ENCODE peak calls at places on chromosomes 1 and 21, in five cellular contexts. L is dorsolateral prefrontal cortex, I is SK-N-SH, H is RWPE1, O is keratinocyte. Q is an unnamed sample.

GRCh38 chr1:101344745-101345144 is 107.9 kb downstream of the S1PR1 start:
- DNase-seq in H (no peak), O (no peak), I (no peak), L (no peak), Q (no peak)

GRCh38 chr1:208025036-208025435 is 114.1 kb upstream of the CD34 start:
- DNase-seq in H (no peak), I (no peak), O (no peak), L (no peak), Q (no peak)

GRCh38 chr1:224542783-224543440 is 73.2 kb upstream of the CNIH3 start:
- DNase-seq in O (peak; percentile 93), L (no peak), H (peak; percentile 88), I (no peak), Q (no peak)

GRCh38 chr1:23807453-23807852 is 6.9 kb upstream of the GALE start:
- DNase-seq in L (no peak), H (no peak), I (no peak), O (no peak), Q (no peak)

GRCh38 chr1:23083714-23084480 is 64.6 kb downstream of the KDM1A start:
- DNase-seq in I (no peak), O (no peak), L (no peak), H (no peak), Q (no peak)

GRCh38 chr1:208031932-208032320 is 121.0 kb upstream of the CD34 start:
- DNase-seq in H (no peak), O (no peak), I (no peak), L (no peak), Q (no peak)

GRCh38 chr1:10299174-10299573 is 88.8 kb downstream of the KIF1B start:
- DNase-seq in O (no peak), I (no peak), H (no peak), L (no peak), Q (no peak)

GRCh38 chr1:226884116-226884515 is 13.7 kb downstream of the PSEN2 start:
- DNase-seq in O (no peak), L (no peak), I (no peak), H (no peak), Q (no peak)

GRCh38 chr1:171139890-171140289 is 45.2 kb upstream of the FMO2 start:
- DNase-seq in I (no peak), O (no peak), L (no peak), H (no peak), Q (no peak)

GRCh38 chr1:35448344-35448801 is 108.8 kb downstream of the KIAA0319L start:
- DNase-seq in H (peak; percentile 86), O (peak; percentile 36), L (no peak), I (no peak), Q (no peak)

GRCh38 chr1:168736450-168736980 is 7.5 kb upstream of the DPT start:
- DNase-seq in H (no peak), O (no peak), I (no peak), L (no peak), Q (no peak)

GRCh38 chr1:168735987-168736386 is 7.0 kb upstream of the DPT start:
- DNase-seq in H (no peak), O (no peak), I (no peak), L (no peak), Q (no peak)

GRCh38 chr1:168733241-168733640 is 4.2 kb upstream of the DPT start:
- DNase-seq in O (no peak), L (no peak), I (no peak), H (no peak), Q (no peak)

GRCh38 chr1:168734271-168734670 is 5.3 kb upstream of the DPT start:
- DNase-seq in I (no peak), H (no peak), O (no peak), L (no peak), Q (no peak)

DNA sequence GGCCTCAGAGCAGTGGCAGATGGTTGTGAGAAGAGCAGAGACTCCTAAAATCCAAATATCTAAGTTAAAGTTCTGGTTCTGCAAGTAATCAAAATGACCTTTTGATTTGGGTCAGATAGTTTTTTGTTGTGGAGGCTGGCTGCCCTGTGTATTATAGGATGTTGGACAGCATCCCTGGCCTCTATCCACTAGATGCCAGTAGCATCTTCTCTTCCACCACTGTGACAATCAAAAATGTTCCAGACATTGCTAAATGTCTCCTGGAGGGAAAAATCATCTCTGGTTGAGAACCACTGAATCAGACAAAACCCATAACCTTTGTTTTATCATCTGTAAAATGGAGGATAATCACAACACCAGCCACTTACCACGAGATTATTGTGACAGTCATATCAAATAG is 5.9 kb upstream of the DPT start:
- DNase-seq in I (no peak), H (no peak), L (no peak), O (no peak), Q (no peak)
- TF ChIP-seq CTCF in I (peak; percentile 26), H (no peak), L (no peak), O (no peak), Q (no peak)

GRCh38 chr1:183957216-183957830 is 80.2 kb downstream of the COLGALT2 start:
- DNase-seq in L (no peak), O (no peak), H (no peak), I (no peak), Q (no peak)

GRCh38 chr1:183954496-183954895 is 83.0 kb downstream of the COLGALT2 start:
- DNase-seq in H (no peak), I (no peak), L (no peak), O (peak; percentile 46), Q (no peak)

GRCh38 chr1:183958958-183959357 is 78.6 kb downstream of the COLGALT2 start:
- DNase-seq in H (no peak), O (no peak), I (no peak), L (no peak), Q (no peak)

GRCh38 chr1:183953031-183953430 is 84.5 kb downstream of the COLGALT2 start:
- DNase-seq in I (no peak), O (no peak), L (no peak), H (no peak), Q (no peak)

DNA sequence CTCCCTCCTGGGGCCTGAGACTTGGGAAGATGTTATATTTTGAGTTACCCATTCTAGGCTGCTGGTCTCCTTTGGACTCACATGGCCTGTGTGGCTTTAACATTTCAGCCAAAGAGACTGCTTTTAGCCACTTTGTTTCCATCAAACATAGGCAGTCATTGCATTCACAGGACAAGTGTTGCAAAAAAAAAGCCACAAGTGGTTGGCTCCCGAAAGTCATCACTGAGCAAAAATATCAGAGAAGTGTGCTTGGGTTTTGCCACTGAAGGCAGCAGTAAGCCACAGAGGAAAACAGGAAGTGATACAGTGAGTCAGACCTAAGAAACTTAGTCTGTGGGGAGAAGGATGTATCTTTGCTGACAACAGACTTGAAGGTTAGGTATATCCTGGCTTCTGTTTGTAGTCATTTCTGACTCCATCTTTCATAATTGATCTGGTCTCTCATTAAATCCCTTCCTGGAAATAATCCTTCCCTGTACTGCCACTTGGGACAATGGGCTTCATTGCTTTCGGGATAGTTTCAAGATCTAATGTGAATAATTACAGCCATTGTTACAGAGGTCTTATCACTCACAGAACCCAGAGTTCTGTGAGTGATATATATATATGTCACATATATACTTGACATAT is 80.9 kb downstream of the COLGALT2 start:
- DNase-seq in H (peak; percentile 38), O (peak; percentile 13), I (no peak), L (no peak), Q (no peak)
- TF ChIP-seq CTCF in H (no peak), O (peak; percentile 29), I (peak; percentile 48), L (no peak), Q (no peak)

GRCh38 chr21:15592271-15592860 is 137.4 kb upstream of the USP25 start:
- DNase-seq in I (peak; percentile 27), H (peak; percentile 20), O (no peak), L (no peak), Q (peak; percentile 15)
- TF ChIP-seq CTCF in I (peak; percentile 71), H (peak; percentile 68), O (no peak), L (peak; percentile 53), Q (peak; percentile 88)

GRCh38 chr1:248860007-248860406 is 1.1 kb upstream of the ZNF692 start:
- DNase-seq in O (no peak), I (no peak), H (no peak), L (no peak), Q (no peak)

GRCh38 chr1:248857749-248858095 is 1.2 kb downstream of the ZNF692 start:
- DNase-seq in H (no peak), L (no peak), I (no peak), O (no peak), Q (no peak)

GRCh38 chr1:248857201-248857600 is 1.7 kb downstream of the ZNF692 start:
- DNase-seq in H (no peak), O (no peak), I (no peak), L (no peak), Q (no peak)

GRCh38 chr1:248858096-248858890 is 592 bp downstream of the ZNF692 start:
- DNase-seq in L (no peak), I (peak; percentile 79), H (peak; percentile 65), O (no peak), Q (peak; percentile 55)

DNA sequence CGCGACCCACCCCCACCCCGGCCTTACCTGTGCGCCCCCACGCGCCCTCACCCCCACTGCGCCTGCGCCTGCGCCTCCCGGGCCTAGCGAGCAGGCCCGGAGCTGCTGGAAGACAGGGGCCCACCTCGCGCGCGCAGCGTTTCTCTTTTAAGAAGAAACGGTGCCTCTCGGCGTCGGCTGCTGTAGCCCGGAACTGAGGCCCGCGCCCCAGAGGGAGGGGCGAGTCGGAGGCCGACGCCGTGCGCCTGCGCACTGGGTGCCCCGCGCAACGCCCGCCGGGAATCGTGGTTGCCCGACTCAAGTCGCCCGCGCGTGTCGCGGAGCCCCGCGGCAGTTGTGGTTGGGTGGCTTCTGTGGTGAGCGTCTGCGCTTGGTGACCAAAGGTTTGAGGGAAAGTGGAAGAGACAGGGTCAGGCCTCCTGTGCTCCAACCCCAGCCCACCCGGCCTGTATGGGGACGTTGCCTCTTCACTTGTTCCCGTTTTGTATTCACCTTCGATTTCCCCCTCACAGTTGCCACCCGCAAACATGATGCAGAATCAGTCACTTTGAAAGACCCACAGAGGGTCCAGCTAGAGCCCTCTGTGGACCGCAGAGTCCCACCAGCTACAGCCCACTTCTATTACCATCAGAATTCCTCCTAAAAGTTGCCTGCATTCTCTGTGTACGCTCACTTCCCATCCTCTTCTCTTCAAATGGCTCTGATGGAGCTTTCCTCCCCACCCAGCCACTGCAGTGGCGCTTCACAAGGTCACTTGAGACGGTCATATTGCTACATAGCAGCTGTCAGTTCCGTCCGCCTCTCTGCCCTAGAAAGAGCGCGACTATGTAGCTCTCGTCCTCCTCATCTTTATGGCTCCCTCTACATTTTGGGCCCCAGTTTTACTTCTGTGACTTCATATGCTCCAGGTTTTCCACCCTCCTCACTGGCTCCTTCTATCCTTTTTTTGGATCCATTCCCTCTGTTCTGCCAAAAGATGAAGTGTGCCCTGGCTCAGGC is at the start of gene ZNF692:
- DNase-seq in L (peak; percentile 97), I (peak; percentile 97), O (peak; percentile 73), H (peak; percentile 95), Q (peak; percentile 92)
- TF ChIP-seq CTCF in L (peak; percentile 29), I (no peak), O (no peak), H (no peak), Q (peak; percentile 9)

DNA sequence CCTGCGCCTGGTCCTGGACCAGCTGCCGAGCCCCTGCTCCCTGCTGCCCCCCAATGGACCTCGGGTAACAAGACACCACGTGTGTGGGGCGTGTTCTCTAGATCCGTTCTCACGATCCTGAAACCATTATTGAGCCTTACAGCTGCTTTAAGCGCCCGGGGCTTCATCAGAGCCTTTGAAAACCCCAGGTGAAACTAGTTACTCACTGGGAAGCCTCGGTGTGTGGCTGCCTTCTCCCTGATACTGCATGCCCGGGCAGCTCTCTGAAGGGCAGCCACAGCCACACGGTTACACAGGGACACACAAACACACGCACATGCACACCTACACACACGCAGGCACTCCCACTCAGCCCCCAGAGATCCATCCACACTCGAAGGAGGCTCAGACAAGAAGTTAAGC is 5.3 kb downstream of the HES2 start:
- DNase-seq in H (peak; percentile 89), I (peak; percentile 87), L (no peak), O (peak; percentile 99), Q (no peak)
- TF ChIP-seq CTCF in H (peak; percentile 79), I (peak; percentile 59), L (peak; percentile 42), O (peak; percentile 93), Q (peak; percentile 68)